ENCODE peak calls at places on chromosome 22, in four cellular contexts. C is A549, F is prostate gland, T is testis. I is an unnamed sample.

GRCh38 chr22:21816787-21817496 is 50.5 kb downstream of the MAPK1 start:
- DNase-seq in C (peak; percentile 61), F (no peak), T (no peak), I (no peak)

GRCh38 chr22:38952382-38952993 is 4.9 kb upstream of the APOBEC3A start:
- DNase-seq in C (no peak), F (no peak), T (no peak), I (no peak)

GRCh38 chr22:42959472-42960145 is 55.3 kb downstream of the PACSIN2 start:
- DNase-seq in C (peak; percentile 79), F (peak; percentile 61), T (no peak), I (no peak)

GRCh38 chr22:19325296-19325950 is 33.9 kb upstream of the CLTCL1 start:
- DNase-seq in C (no peak), F (no peak), T (no peak), I (no peak)

GRCh38 chr22:43848366-43849171 is 13.7 kb downstream of the SULT4A1 start:
- DNase-seq in C (peak; percentile 16), F (no peak), T (peak; percentile 44), I (no peak)

GRCh38 chr22:40236131-40236665 is 58.5 kb downstream of the TNRC6B start:
- DNase-seq in C (no peak), F (no peak), T (no peak), I (no peak)

GRCh38 chr22:21947040-21948014 is 5.3 kb downstream of the PPM1F start:
- DNase-seq in C (peak; percentile 22), F (no peak), T (no peak), I (no peak)

GRCh38 chr22:45804986-45805325 is 133.3 kb downstream of the ATXN10 start:
- DNase-seq in C (peak; percentile 89), F (no peak), T (no peak), I (no peak)

GRCh38 chr22:36775966-36776669 is at the start of gene IFT27:
- DNase-seq in C (peak; percentile 99), F (peak; percentile 100), T (peak; percentile 100), I (peak; percentile 99)
- TF ChIP-seq POLR2A in C (peak; percentile 66), F (peak; percentile 57), T (peak; percentile 31), I (no peak)

GRCh38 chr22:30371321-30371720 is 14.5 kb downstream of the CCDC157 start:
- DNase-seq in C (no peak), F (no peak), T (no peak), I (no peak)

GRCh38 chr22:30370681-30371080 is 13.9 kb downstream of the CCDC157 start:
- DNase-seq in C (no peak), F (no peak), T (no peak), I (no peak)

GRCh38 chr22:30373331-30374325 is 13.6 kb downstream of the RNF215 start:
- DNase-seq in C (no peak), F (no peak), T (no peak), I (no peak)

GRCh38 chr22:30372915-30373314 is 14.3 kb downstream of the RNF215 start:
- DNase-seq in C (no peak), F (no peak), T (no peak), I (no peak)

GRCh38 chr22:30371981-30372380 is 15.2 kb downstream of the CCDC157 start:
- DNase-seq in C (no peak), F (no peak), T (no peak), I (no peak)
- TF ChIP-seq POLR2A in C (no peak), F (no peak), T (no peak), I (no peak)

GRCh38 chr22:32997295-32997694 is 60.9 kb downstream of the SYN3 start:
- DNase-seq in C (no peak), F (no peak), T (no peak), I (peak; percentile 83)

GRCh38 chr22:32999039-32999861 is 58.9 kb downstream of the SYN3 start:
- DNase-seq in C (no peak), F (no peak), T (no peak), I (no peak)

GRCh38 chr22:32998373-32998772 is 59.8 kb downstream of the SYN3 start:
- DNase-seq in C (no peak), F (no peak), T (no peak), I (peak; percentile 71)

GRCh38 chr22:33002035-33002434 is 56.1 kb downstream of the SYN3 start:
- DNase-seq in C (no peak), F (no peak), T (no peak), I (no peak)

DNA sequence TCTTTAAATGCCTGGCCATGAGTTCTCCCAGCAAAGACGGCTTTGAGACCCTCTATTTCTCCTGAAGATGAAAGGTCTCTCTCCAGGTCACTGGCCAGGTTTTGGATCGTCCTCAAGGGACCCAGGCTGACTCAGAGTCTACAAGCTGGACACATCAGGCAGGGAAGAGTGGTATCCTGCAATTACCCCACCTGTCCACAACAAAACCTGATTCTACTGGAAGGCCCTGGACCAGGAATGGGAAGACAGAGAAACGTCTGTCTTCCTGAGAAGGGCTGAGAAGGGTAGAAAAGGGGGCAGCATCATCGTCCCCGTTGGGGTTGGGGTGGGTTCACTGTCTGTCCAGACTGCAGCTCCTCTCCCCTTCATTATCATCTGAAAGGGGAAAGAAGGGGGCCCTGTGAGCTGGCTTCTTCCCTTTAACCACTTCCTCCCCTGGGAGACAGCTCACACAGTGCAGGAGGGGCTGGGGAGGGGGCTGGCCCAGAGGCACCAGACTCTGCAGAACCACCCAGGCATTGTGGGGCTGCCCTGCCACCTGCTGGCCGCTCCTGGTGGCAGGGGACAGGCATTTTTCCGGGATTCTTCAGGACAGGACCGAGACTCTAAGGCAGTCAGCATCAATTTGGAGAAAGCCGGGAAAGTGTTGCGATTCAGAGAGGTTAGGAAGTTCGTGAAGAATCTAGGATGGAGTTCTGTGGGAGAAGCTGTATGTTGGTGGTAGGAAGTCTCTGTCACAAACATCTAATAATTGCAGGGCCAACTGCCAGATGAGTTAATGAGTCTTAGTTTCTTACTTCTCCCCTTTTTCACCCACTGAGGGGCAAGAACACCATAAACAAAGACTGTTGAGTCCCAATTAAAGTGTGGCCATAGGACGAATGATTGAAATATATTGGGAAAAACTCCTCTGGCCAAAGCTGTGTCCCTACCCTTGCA is 57.6 kb downstream of the SYN3 start:
- DNase-seq in C (peak; percentile 14), F (peak; percentile 39), T (peak; percentile 64), I (peak; percentile 57)
- TF ChIP-seq POLR2A in C (no peak), F (no peak), T (no peak), I (no peak)

DNA sequence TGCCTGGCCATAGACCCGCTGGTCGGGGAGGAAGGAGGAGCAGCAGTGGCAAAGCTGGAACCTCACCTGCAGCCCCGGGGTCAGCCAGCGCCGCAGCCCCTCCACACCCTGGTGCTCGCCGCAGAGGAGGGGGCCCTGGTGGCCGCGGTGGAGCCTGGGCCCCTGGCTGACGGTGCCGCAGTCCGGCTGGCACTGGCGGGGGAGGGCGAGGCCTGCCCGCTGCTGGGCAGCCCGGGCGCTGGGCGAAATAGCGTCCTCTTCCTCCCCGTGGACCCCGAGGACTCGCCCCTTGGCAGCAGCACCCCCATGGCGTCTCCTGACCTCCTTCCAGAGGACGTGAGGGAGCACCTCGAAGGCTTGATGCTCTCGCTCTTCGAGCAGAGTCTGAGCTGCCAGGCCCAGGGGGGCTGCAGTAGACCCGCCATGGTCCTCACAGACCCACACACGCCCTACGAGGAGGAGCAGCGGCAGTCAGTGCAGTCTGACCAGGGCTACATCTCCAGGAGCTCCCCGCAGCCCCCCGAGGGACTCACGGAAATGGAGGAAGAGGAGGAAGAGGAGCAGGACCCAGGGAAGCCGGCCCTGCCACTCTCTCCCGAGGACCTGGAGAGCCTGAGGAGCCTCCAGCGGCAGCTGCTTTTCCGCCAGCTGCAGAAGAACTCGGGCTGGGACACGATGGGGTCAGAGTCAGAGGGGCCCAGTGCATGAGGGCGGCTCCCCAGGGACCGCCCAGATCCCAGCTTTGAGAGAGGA is 11.9 kb downstream of the TMEM121B start:
- DNase-seq in C (no peak), F (no peak), T (no peak), I (no peak)
- TF ChIP-seq POLR2A in C (no peak), F (no peak), T (no peak), I (no peak)

GRCh38 chr22:29387921-29388758 is at the start of gene AP1B1:
- DNase-seq in C (peak; percentile 89), F (peak; percentile 90), T (peak; percentile 96), I (peak; percentile 97)
- TF ChIP-seq POLR2A in C (peak; percentile 69), F (peak; percentile 62), T (no peak), I (no peak)

I was measured in lower leg skin.